ENCODE peak calls at places on chromosomes 13 and 19, in nine cellular contexts. F is AG08395, N is AG20443, Y is astrocyte of the spinal cord, L is NCI-H1092, R is putamen, B is progenitor cell of endocrine pancreas, T is fibroblast of the aortic adventitia, G is H54. O is an unnamed sample.

GRCh38 chr19:42239544-42240220 is 2.7 kb downstream of the GSK3A start:
- DNase-seq in F (no peak), N (no peak), Y (no peak), L (no peak), R (no peak), B (no peak), T (no peak), G (no peak), O (no peak)

GRCh38 chr13:97879646-97880297 is 73.7 kb upstream of the IPO5 start:
- DNase-seq in F (peak; percentile 88), N (peak; percentile 67), Y (peak; percentile 90), L (no peak), R (no peak), B (no peak), T (peak; percentile 92), G (peak; percentile 72), O (peak; percentile 79)

GRCh38 chr19:5293607-5294089 is 47.0 kb downstream of the PTPRS start:
- DNase-seq in F (peak; percentile 76), N (peak; percentile 88), Y (peak; percentile 44), L (no peak), R (no peak), B (peak; percentile 37), T (peak; percentile 30), G (no peak), O (no peak)

GRCh38 chr13:27792393-27793218 is at the start of gene GSX1:
- DNase-seq in F (peak; percentile 75), N (peak; percentile 91), Y (peak; percentile 80), L (no peak), R (peak; percentile 29), B (peak; percentile 85), T (peak; percentile 65), G (no peak), O (no peak)

GRCh38 chr19:42360787-42361544 is 29.1 kb downstream of the CNFN start:
- DNase-seq in F (no peak), N (no peak), Y (no peak), L (no peak), R (no peak), B (no peak), T (peak; percentile 76), G (no peak), O (peak; percentile 17)

GRCh38 chr13:43529796-43530195 is 257.0 kb downstream of the ENOX1 start:
- DNase-seq in F (no peak), N (no peak), Y (no peak), L (no peak), R (no peak), B (no peak), T (no peak), G (no peak), O (no peak)

GRCh38 chr19:39046037-39046821 is 13.9 kb upstream of the FBXO27 start:
- DNase-seq in F (no peak), N (no peak), Y (no peak), L (no peak), R (no peak), B (no peak), T (peak; percentile 17), G (no peak), O (peak; percentile 20)

GRCh38 chr19:42697884-42698283 is 42.4 kb downstream of the PSG3 start:
- DNase-seq in F (no peak), N (peak; percentile 36), Y (no peak), L (no peak), R (no peak), B (no peak), T (no peak), G (no peak), O (no peak)

GRCh38 chr13:87172166-87172825 is 498.9 kb upstream of the SLITRK5 start:
- DNase-seq in F (no peak), N (no peak), Y (no peak), L (no peak), R (no peak), B (no peak), T (peak; percentile 8), G (no peak), O (no peak)

GRCh38 chr19:29858000-29858596 is 46.3 kb downstream of the CCNE1 start:
- DNase-seq in F (no peak), N (no peak), Y (no peak), L (no peak), R (no peak), B (peak; percentile 53), T (no peak), G (no peak), O (no peak)

GRCh38 chr13:25345555-25345954 is 26.2 kb upstream of the ATP8A2 start:
- DNase-seq in F (no peak), N (no peak), Y (no peak), L (no peak), R (no peak), B (no peak), T (no peak), G (no peak), O (no peak)

GRCh38 chr19:53900191-53900860 is 8.8 kb upstream of the CACNG7 start:
- DNase-seq in F (no peak), N (no peak), Y (no peak), L (no peak), R (no peak), B (no peak), T (no peak), G (no peak), O (no peak)

GRCh38 chr19:49889687-49890348 is 6.9 kb downstream of the IL4I1 start:
- DNase-seq in F (peak; percentile 50), N (peak; percentile 83), Y (peak; percentile 65), L (peak; percentile 45), R (no peak), B (peak; percentile 49), T (peak; percentile 63), G (no peak), O (no peak)

GRCh38 chr19:3968556-3969434 is 2.1 kb downstream of the DAPK3 start:
- DNase-seq in F (peak; percentile 96), N (peak; percentile 93), Y (peak; percentile 99), L (no peak), R (peak; percentile 50), B (peak; percentile 71), T (peak; percentile 99), G (peak; percentile 90), O (peak; percentile 97)

GRCh38 chr19:27911122-27911898 is 1301.6 kb downstream of the UQCRFS1 start:
- DNase-seq in F (no peak), N (no peak), Y (no peak), L (no peak), R (no peak), B (no peak), T (no peak), G (no peak), O (no peak)

GRCh38 chr19:1884291-1884718 is 991 bp downstream of the ABHD17A start:
- DNase-seq in F (no peak), N (no peak), Y (no peak), L (no peak), R (no peak), B (no peak), T (no peak), G (no peak), O (no peak)

GRCh38 chr19:4722671-4723464 is 774 bp downstream of the DPP9 start:
- DNase-seq in F (peak; percentile 87), N (peak; percentile 61), Y (peak; percentile 40), L (no peak), R (no peak), B (no peak), T (peak; percentile 92), G (no peak), O (no peak)

GRCh38 chr13:109979186-109979585 is 192.8 kb upstream of the IRS2 start:
- DNase-seq in F (no peak), N (no peak), Y (no peak), L (no peak), R (no peak), B (no peak), T (no peak), G (no peak), O (no peak)

GRCh38 chr13:22082437-22083100 is 411.7 kb downstream of the FGF9 start:
- DNase-seq in F (no peak), N (no peak), Y (no peak), L (no peak), R (no peak), B (no peak), T (no peak), G (no peak), O (no peak)

GRCh38 chr19:31639306-31639705 is 290.1 kb upstream of the TSHZ3 start:
- DNase-seq in F (no peak), N (no peak), Y (no peak), L (no peak), R (no peak), B (no peak), T (no peak), G (no peak), O (no peak)

GRCh38 chr13:29763426-29764180 is 86.8 kb downstream of the UBL3 start:
- DNase-seq in F (no peak), N (no peak), Y (no peak), L (no peak), R (no peak), B (no peak), T (no peak), G (no peak), O (no peak)

GRCh38 chr19:33690461-33691427 is 69.0 kb downstream of the CHST8 start:
- DNase-seq in F (no peak), N (no peak), Y (no peak), L (no peak), R (no peak), B (no peak), T (no peak), G (no peak), O (no peak)

GRCh38 chr19:45464861-45465427 is 2.9 kb upstream of the FOSB start:
- DNase-seq in F (no peak), N (no peak), Y (no peak), L (no peak), R (no peak), B (no peak), T (no peak), G (no peak), O (no peak)

GRCh38 chr19:16233081-16233776 is 35.5 kb downstream of the AP1M1 start:
- DNase-seq in F (no peak), N (no peak), Y (no peak), L (no peak), R (no peak), B (no peak), T (no peak), G (no peak), O (no peak)

GRCh38 chr19:19459707-19460251 is 54.3 kb downstream of the GATAD2A start:
- DNase-seq in F (peak; percentile 73), N (peak; percentile 73), Y (peak; percentile 60), L (no peak), R (no peak), B (no peak), T (peak; percentile 50), G (peak; percentile 75), O (peak; percentile 4)

GRCh38 chr13:93847162-93847561 is 620.6 kb downstream of the GPC6 start:
- DNase-seq in F (peak; percentile 62), N (peak; percentile 48), Y (peak; percentile 80), L (no peak), R (no peak), B (no peak), T (peak; percentile 67), G (peak; percentile 19), O (no peak)

GRCh38 chr13:99316657-99317244 is 9.6 kb upstream of the GPR183 start:
- DNase-seq in F (no peak), N (no peak), Y (peak; percentile 33), L (peak; percentile 74), R (no peak), B (no peak), T (no peak), G (no peak), O (no peak)

GRCh38 chr19:1833540-1833939 is 14.7 kb downstream of the REXO1 start:
- DNase-seq in F (no peak), N (no peak), Y (no peak), L (no peak), R (no peak), B (no peak), T (no peak), G (no peak), O (no peak)

GRCh38 chr19:55677572-55678028 is 2.6 kb downstream of the EPN1 start:
- DNase-seq in F (no peak), N (no peak), Y (no peak), L (no peak), R (no peak), B (no peak), T (no peak), G (no peak), O (no peak)

GRCh38 chr19:50663280-50663790 is 14.1 kb downstream of the C19orf81 start:
- DNase-seq in F (no peak), N (no peak), Y (no peak), L (no peak), R (no peak), B (no peak), T (no peak), G (peak; percentile 77), O (no peak)

GRCh38 chr19:4059931-4060620 is 6.6 kb downstream of the ZBTB7A start:
- DNase-seq in F (peak; percentile 48), N (peak; percentile 57), Y (no peak), L (no peak), R (no peak), B (no peak), T (peak; percentile 59), G (no peak), O (no peak)